ENCODE peak calls at places on chromosomes 5 and 9, in five cellular contexts. One of them, this sample, is unnamed. For H3K4me1, the result is how much of the 10 kb centered on the place peaks cover.

GRCh38 chr9:11457809-11458785 is 845.3 kb upstream of the PTPRD start:
- DNase-seq in ovary: no peak
- DNase-seq in HepG2: no peak
- DNase-seq in transverse colon: no peak
- DNase-seq in H1: peak
- DNase-seq in this sample: no peak

GRCh38 chr9:126773004-126773607 is 31.7 kb upstream of the ZBTB43 start:
- DNase-seq in ovary: no peak
- DNase-seq in HepG2: peak
- DNase-seq in transverse colon: no peak
- DNase-seq in H1: peak
- DNase-seq in this sample: no peak

GRCh38 chr5:112388739-112389138 is 30.3 kb downstream of the EPB41L4A start:
- DNase-seq in ovary: no peak
- DNase-seq in HepG2: no peak
- DNase-seq in transverse colon: no peak
- DNase-seq in H1: no peak
- DNase-seq in this sample: no peak

GRCh38 chr5:137997726-137998213 is 35.1 kb downstream of the FAM13B start:
- DNase-seq in ovary: no peak
- DNase-seq in HepG2: peak
- DNase-seq in transverse colon: no peak
- DNase-seq in H1: no peak
- DNase-seq in this sample: no peak

GRCh38 chr5:173326501-173326960 is 1.7 kb downstream of the STC2 start:
- DNase-seq in ovary: no peak
- DNase-seq in HepG2: no peak
- DNase-seq in transverse colon: no peak
- DNase-seq in H1: no peak
- DNase-seq in this sample: no peak

GRCh38 chr5:42719034-42719433 is 37.6 kb upstream of the CCDC152 start:
- DNase-seq in ovary: no peak
- DNase-seq in HepG2: no peak
- DNase-seq in transverse colon: no peak
- DNase-seq in H1: no peak
- DNase-seq in this sample: no peak

GRCh38 chr5:95673076-95673475 is 9.7 kb downstream of the SPATA9 start:
- DNase-seq in ovary: peak
- DNase-seq in HepG2: peak
- DNase-seq in transverse colon: no peak
- DNase-seq in H1: no peak
- DNase-seq in this sample: no peak

GRCh38 chr5:77972545-77973252 is 196.6 kb upstream of the TBCA start:
- DNase-seq in ovary: no peak
- DNase-seq in HepG2: no peak
- DNase-seq in transverse colon: no peak
- DNase-seq in H1: no peak
- DNase-seq in this sample: no peak

GRCh38 chr5:76733049-76733417 is 17.1 kb downstream of the F2R start:
- DNase-seq in ovary: no peak
- DNase-seq in HepG2: no peak
- DNase-seq in transverse colon: peak
- DNase-seq in H1: no peak
- DNase-seq in this sample: no peak

GRCh38 chr5:158180407-158180806 is 321.5 kb upstream of the CLINT1 start:
- DNase-seq in ovary: no peak
- DNase-seq in HepG2: no peak
- DNase-seq in transverse colon: no peak
- DNase-seq in H1: no peak
- DNase-seq in this sample: no peak

GRCh38 chr5:158910782-158911692 is 188.7 kb downstream of the EBF1 start:
- DNase-seq in ovary: no peak
- DNase-seq in HepG2: no peak
- DNase-seq in transverse colon: no peak
- DNase-seq in H1: no peak
- DNase-seq in this sample: no peak

GRCh38 chr9:121654497-121655140 is 3.2 kb downstream of the DAB2IP start:
- DNase-seq in ovary: no peak
- DNase-seq in HepG2: no peak
- DNase-seq in transverse colon: no peak
- DNase-seq in H1: no peak
- DNase-seq in this sample: no peak

GRCh38 chr9:114733814-114734213 is 51.8 kb upstream of the TEX48 start:
- DNase-seq in ovary: no peak
- DNase-seq in HepG2: no peak
- DNase-seq in transverse colon: no peak
- DNase-seq in H1: no peak
- DNase-seq in this sample: no peak

GRCh38 chr5:65483474-65484346 is 2.0 kb upstream of the ADAMTS6 start:
- DNase-seq in ovary: no peak
- DNase-seq in HepG2: peak
- DNase-seq in transverse colon: no peak
- DNase-seq in H1: no peak
- DNase-seq in this sample: no peak

GRCh38 chr5:76204713-76205112 is 121.5 kb downstream of the SV2C start:
- DNase-seq in ovary: no peak
- DNase-seq in HepG2: no peak
- DNase-seq in transverse colon: peak
- DNase-seq in H1: no peak
- DNase-seq in this sample: no peak

GRCh38 chr5:150158170-150158949 is 2.7 kb upstream of the PDGFRB start:
- DNase-seq in ovary: no peak
- DNase-seq in HepG2: no peak
- DNase-seq in transverse colon: no peak
- DNase-seq in H1: no peak
- DNase-seq in this sample: no peak

GRCh38 chr9:136342191-136343120 is 15.1 kb downstream of the GPSM1 start:
- DNase-seq in ovary: peak
- DNase-seq in HepG2: no peak
- DNase-seq in transverse colon: peak
- DNase-seq in H1: peak
- DNase-seq in this sample: peak

GRCh38 chr5:160266752-160267345 is 37.5 kb downstream of the FABP6 start:
- DNase-seq in ovary: peak
- DNase-seq in HepG2: peak
- DNase-seq in transverse colon: no peak
- DNase-seq in H1: no peak
- DNase-seq in this sample: no peak

GRCh38 chr9:133581553-133582343 is 27.4 kb downstream of the FAM163B start:
- DNase-seq in ovary: peak
- DNase-seq in HepG2: no peak
- DNase-seq in transverse colon: no peak
- DNase-seq in H1: no peak
- DNase-seq in this sample: no peak

GRCh38 chr5:400282-401215 is 42.4 kb upstream of the EXOC3 start:
- DNase-seq in ovary: peak
- DNase-seq in HepG2: no peak
- DNase-seq in transverse colon: no peak
- DNase-seq in H1: no peak
- DNase-seq in this sample: no peak

GRCh38 chr5:12023614-12024241 is 119.5 kb upstream of the CTNND2 start:
- DNase-seq in ovary: no peak
- DNase-seq in HepG2: peak
- DNase-seq in transverse colon: no peak
- DNase-seq in H1: no peak
- DNase-seq in this sample: no peak

GRCh38 chr5:96093890-96094381 is 132.3 kb upstream of the ELL2 start:
- DNase-seq in ovary: no peak
- DNase-seq in HepG2: peak
- DNase-seq in transverse colon: no peak
- DNase-seq in H1: no peak
- DNase-seq in this sample: no peak

GRCh38 chr9:71795097-71795807 is 26.9 kb upstream of the CEMIP2 start:
- DNase-seq in ovary: no peak
- DNase-seq in HepG2: no peak
- DNase-seq in transverse colon: no peak
- DNase-seq in H1: no peak
- DNase-seq in this sample: no peak

GRCh38 chr5:170632985-170633234 is 129.1 kb downstream of the KCNIP1 start:
- DNase-seq in ovary: peak
- DNase-seq in HepG2: no peak
- DNase-seq in transverse colon: peak
- DNase-seq in H1: no peak
- DNase-seq in this sample: peak

GRCh38 chr9:127762111-127762676 is 16.3 kb downstream of the SH2D3C start:
- DNase-seq in ovary: no peak
- DNase-seq in HepG2: no peak
- DNase-seq in transverse colon: no peak
- DNase-seq in H1: no peak
- DNase-seq in this sample: no peak

GRCh38 chr5:74953961-74954720 is 88.0 kb upstream of the FAM169A start:
- DNase-seq in ovary: no peak
- DNase-seq in HepG2: peak
- DNase-seq in transverse colon: no peak
- DNase-seq in H1: no peak
- DNase-seq in this sample: no peak

GRCh38 chr9:108040783-108041182 is 551.2 kb upstream of the KLF4 start:
- DNase-seq in ovary: no peak
- DNase-seq in HepG2: no peak
- DNase-seq in transverse colon: no peak
- DNase-seq in H1: no peak
- DNase-seq in this sample: no peak

GRCh38 chr5:83636141-83636540 is 84.5 kb downstream of the HAPLN1 start:
- DNase-seq in ovary: no peak
- DNase-seq in HepG2: no peak
- DNase-seq in transverse colon: no peak
- DNase-seq in H1: no peak
- DNase-seq in this sample: no peak

GRCh38 chr9:100428871-100429654 is 2.1 kb downstream of the MSANTD3 start:
- DNase-seq in ovary: peak
- DNase-seq in HepG2: peak
- DNase-seq in transverse colon: no peak
- DNase-seq in H1: no peak
- DNase-seq in this sample: no peak

GRCh38 chr5:137563646-137564474 is 64.7 kb upstream of the SPOCK1 start:
- DNase-seq in ovary: no peak
- DNase-seq in HepG2: no peak
- DNase-seq in transverse colon: no peak
- DNase-seq in H1: no peak
- DNase-seq in this sample: no peak

GRCh38 chr5:122426301-122426700 is 114.3 kb downstream of the SNCAIP start:
- DNase-seq in ovary: no peak
- DNase-seq in HepG2: no peak
- DNase-seq in transverse colon: no peak
- DNase-seq in H1: no peak
- DNase-seq in this sample: no peak

GRCh38 chr5:71700803-71701202 is 18.3 kb upstream of the CARTPT start:
- DNase-seq in ovary: no peak
- DNase-seq in HepG2: no peak
- DNase-seq in transverse colon: no peak
- DNase-seq in H1: no peak
- DNase-seq in this sample: no peak

GRCh38 chr5:71697967-71698366 is 21.1 kb upstream of the CARTPT start:
- DNase-seq in ovary: no peak
- DNase-seq in HepG2: peak
- DNase-seq in transverse colon: no peak
- DNase-seq in H1: peak
- DNase-seq in this sample: peak

GRCh38 chr5:71699751-71700150 is 19.3 kb upstream of the CARTPT start:
- DNase-seq in ovary: no peak
- DNase-seq in HepG2: no peak
- DNase-seq in transverse colon: no peak
- DNase-seq in H1: no peak
- DNase-seq in this sample: no peak

GRCh38 chr5:71701409-71701808 is 17.7 kb upstream of the CARTPT start:
- DNase-seq in ovary: no peak
- DNase-seq in HepG2: no peak
- DNase-seq in transverse colon: no peak
- DNase-seq in H1: no peak
- DNase-seq in this sample: no peak

GRCh38 chr5:71699233-71699632 is 19.8 kb upstream of the CARTPT start:
- DNase-seq in ovary: no peak
- DNase-seq in HepG2: no peak
- DNase-seq in transverse colon: no peak
- DNase-seq in H1: no peak
- DNase-seq in this sample: no peak
- TF ChIP-seq EP300 in ovary: no peak
- TF ChIP-seq EP300 in HepG2: no peak
- TF ChIP-seq EP300 in transverse colon: no peak
- TF ChIP-seq EP300 in H1: no peak
- TF ChIP-seq EP300 in this sample: no peak

GRCh38 chr9:15501803-15502202 is 9.0 kb downstream of the PSIP1 start:
- DNase-seq in ovary: no peak
- DNase-seq in HepG2: no peak
- DNase-seq in transverse colon: no peak
- DNase-seq in H1: no peak
- DNase-seq in this sample: no peak
- H3K4me1 ChIP-seq in ovary: under half
- H3K4me1 ChIP-seq in HepG2: under half
- H3K4me1 ChIP-seq in transverse colon: under half
- H3K4me1 ChIP-seq in H1: under half
- H3K4me1 ChIP-seq in this sample: under half

GRCh38 chr5:80215523-80215922 is 40.3 kb downstream of the SERINC5 start:
- DNase-seq in ovary: no peak
- DNase-seq in HepG2: peak
- DNase-seq in transverse colon: no peak
- DNase-seq in H1: no peak
- DNase-seq in this sample: no peak

GRCh38 chr5:80219381-80219780 is 36.5 kb downstream of the SERINC5 start:
- DNase-seq in ovary: no peak
- DNase-seq in HepG2: no peak
- DNase-seq in transverse colon: no peak
- DNase-seq in H1: no peak
- DNase-seq in this sample: no peak

GRCh38 chr5:80216096-80216495 is 39.8 kb downstream of the SERINC5 start:
- DNase-seq in ovary: no peak
- DNase-seq in HepG2: no peak
- DNase-seq in transverse colon: no peak
- DNase-seq in H1: no peak
- DNase-seq in this sample: no peak

GRCh38 chr5:80217667-80218066 is 38.2 kb downstream of the SERINC5 start:
- DNase-seq in ovary: no peak
- DNase-seq in HepG2: no peak
- DNase-seq in transverse colon: no peak
- DNase-seq in H1: no peak
- DNase-seq in this sample: no peak

GRCh38 chr5:80216753-80217596 is 38.9 kb downstream of the SERINC5 start:
- DNase-seq in ovary: no peak
- DNase-seq in HepG2: no peak
- DNase-seq in transverse colon: no peak
- DNase-seq in H1: no peak
- DNase-seq in this sample: peak
- H3K27ac ChIP-seq in ovary: no peak
- H3K27ac ChIP-seq in HepG2: peak
- H3K27ac ChIP-seq in transverse colon: peak
- H3K27ac ChIP-seq in H1: no peak
- H3K27ac ChIP-seq in this sample: peak

DNA sequence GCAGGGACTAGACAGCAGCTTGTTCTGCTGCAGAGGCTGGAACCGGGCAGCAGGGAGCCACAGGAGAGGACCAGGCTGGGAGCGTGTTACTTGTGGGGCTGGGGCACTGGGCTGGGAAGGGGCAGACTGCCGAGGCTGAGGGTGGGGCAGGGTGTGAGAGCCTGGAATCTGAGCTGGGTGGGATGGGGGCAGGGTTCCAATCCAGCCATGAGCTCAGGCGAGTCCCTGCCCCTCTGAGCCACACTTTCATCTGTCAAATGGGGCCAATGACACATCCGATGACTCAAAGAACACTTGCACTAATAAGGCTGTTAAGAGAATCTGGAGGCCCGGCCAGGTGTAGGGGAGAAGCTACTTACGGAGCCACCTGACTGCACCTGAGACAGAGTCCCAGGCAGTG is 18.7 kb upstream of the WDR38 start:
- DNase-seq in ovary: no peak
- DNase-seq in HepG2: no peak
- DNase-seq in transverse colon: no peak
- DNase-seq in H1: no peak
- DNase-seq in this sample: no peak
- TF ChIP-seq EP300 in ovary: no peak
- TF ChIP-seq EP300 in HepG2: no peak
- TF ChIP-seq EP300 in transverse colon: no peak
- TF ChIP-seq EP300 in H1: no peak
- TF ChIP-seq EP300 in this sample: no peak

This sample was measured in upper lobe of left lung.